ENCODE peak calls at places on chromosomes 3 and 15, in eight cellular contexts. M is stomach, S is Panc1, Q is esophagus muscularis mucosa, D is HepG2, O is HCT116, N is GM23338, H is SK-N-SH. V is an unnamed sample.
A peak's percentile ranks its signal among the peaks of the same experiment; 100 is the strongest.

GRCh38 chr3:157239082-157239704 is 79.2 kb upstream of the CCNL1 start:
- DNase-seq in N (peak; percentile 87), D (peak; percentile 38), H (peak; percentile 52), Q (no peak), S (peak; percentile 47), O (peak; percentile 46), M (peak; percentile 69), V (peak; percentile 22)

GRCh38 chr3:150096700-150097587 is 126.2 kb upstream of the PFN2 start:
- DNase-seq in S (no peak), N (no peak), O (no peak), D (no peak), Q (no peak), M (no peak), H (no peak), V (no peak)

GRCh38 chr3:53464424-53464823 is 30.0 kb upstream of the CACNA1D start:
- DNase-seq in N (peak; percentile 1), D (peak; percentile 29), M (no peak), H (no peak), Q (no peak), S (no peak), O (peak; percentile 18), V (no peak)

GRCh38 chr15:99146661-99147060 is 41.8 kb downstream of the SYNM start:
- DNase-seq in O (no peak), N (no peak), D (no peak), M (no peak), H (no peak), S (no peak), Q (no peak), V (no peak)

GRCh38 chr15:81166949-81167816 is 29.5 kb upstream of the IL16 start:
- DNase-seq in N (no peak), O (no peak), S (no peak), H (no peak), D (no peak), M (no peak), Q (no peak), V (no peak)

GRCh38 chr15:34610388-34610787 is 26.9 kb upstream of the GOLGA8B start:
- DNase-seq in S (no peak), M (no peak), H (no peak), N (peak; percentile 52), Q (no peak), D (no peak), O (peak; percentile 6), V (no peak)

GRCh38 chr3:1448443-1448842 is 355.6 kb downstream of the CNTN6 start:
- DNase-seq in N (no peak), H (no peak), O (no peak), M (no peak), Q (no peak), D (no peak), S (no peak), V (no peak)

GRCh38 chr15:62254137-62254934 is 89.3 kb upstream of the C2CD4B start:
- DNase-seq in H (peak; percentile 76), O (peak; percentile 49), D (peak; percentile 59), Q (no peak), M (peak; percentile 88), N (peak; percentile 89), S (peak; percentile 35), V (peak; percentile 52)

GRCh38 chr3:192879346-192880031 is 38.2 kb downstream of the MB21D2 start:
- DNase-seq in N (peak; percentile 95), O (peak; percentile 89), Q (no peak), M (no peak), S (peak; percentile 92), D (peak; percentile 83), H (peak; percentile 24), V (no peak)

GRCh38 chr3:16301490-16301889 is 36.5 kb downstream of the OXNAD1 start:
- DNase-seq in M (no peak), H (no peak), S (no peak), Q (peak; percentile 84), O (no peak), D (no peak), N (peak; percentile 46), V (no peak)

GRCh38 chr3:15330031-15330596 is 2.3 kb downstream of the SH3BP5 start:
- DNase-seq in S (no peak), M (no peak), Q (no peak), H (no peak), O (no peak), D (no peak), N (no peak), V (no peak)

GRCh38 chr3:145639880-145640279 is 521.1 kb downstream of the PLOD2 start:
- DNase-seq in S (no peak), N (peak; percentile 29), O (no peak), M (no peak), H (no peak), D (peak; percentile 9), Q (no peak), V (no peak)

GRCh38 chr3:158160958-158161357 is 51.1 kb downstream of the RSRC1 start:
- DNase-seq in N (no peak), O (peak; percentile 75), S (peak; percentile 81), D (no peak), M (no peak), Q (no peak), H (no peak), V (no peak)

GRCh38 chr15:28093761-28094535 is 5.2 kb downstream of the OCA2 start:
- DNase-seq in Q (no peak), S (no peak), N (peak; percentile 44), O (no peak), M (no peak), H (peak; percentile 13), D (no peak), V (no peak)

GRCh38 chr3:55639143-55639542 is 152.0 kb upstream of the WNT5A start:
- DNase-seq in N (no peak), Q (no peak), M (no peak), S (no peak), D (no peak), H (no peak), O (no peak), V (no peak)

GRCh38 chr3:141078200-141078599 is 27.1 kb downstream of the SPSB4 start:
- DNase-seq in O (no peak), M (no peak), H (no peak), D (no peak), S (no peak), N (no peak), Q (no peak), V (no peak)

GRCh38 chr3:133896002-133896761 is 500 bp upstream of the RAB6B start:
- DNase-seq in S (no peak), O (no peak), H (no peak), Q (peak; percentile 84), N (peak; percentile 62), M (no peak), D (no peak), V (no peak)

GRCh38 chr3:136351905-136352304 is 101.8 kb downstream of the PCCB start:
- DNase-seq in Q (no peak), M (no peak), O (no peak), D (no peak), N (peak; percentile 25), H (no peak), S (no peak), V (no peak)
- TF ChIP-seq CTCF in Q (peak; percentile 4), M (peak; percentile 19), O (peak; percentile 2), D (no peak), N (no peak), H (peak; percentile 47), S (no peak), V (no peak)

GRCh38 chr3:86982883-86983282 is 8.1 kb downstream of the VGLL3 start:
- DNase-seq in H (no peak), O (no peak), M (no peak), S (no peak), Q (no peak), N (no peak), D (no peak), V (no peak)
- TF ChIP-seq POLR2AphosphoS5 in H (no peak), O (no peak), M (no peak), S (no peak), Q (peak; percentile 30), N (no peak), D (no peak), V (no peak)

GRCh38 chr15:90003736-90004135 is 2.6 kb downstream of the ZNF710 start:
- DNase-seq in D (no peak), S (no peak), H (no peak), O (no peak), N (no peak), M (no peak), Q (no peak), V (no peak)
- H3K4me3 ChIP-seq in D (no peak overlapping the region), S (no peak overlapping the region), H (no peak overlapping the region), O (no peak overlapping the region), N (no peak overlapping the region), M (no peak overlapping the region), Q (no peak overlapping the region), V (no peak overlapping the region)

GRCh38 chr3:138099417-138099816 is 16.0 kb downstream of the DZIP1L start:
- DNase-seq in D (no peak), Q (no peak), O (no peak), S (no peak), M (no peak), H (no peak), N (no peak), V (no peak)
- TF ChIP-seq CTCF in D (no peak), Q (no peak), O (no peak), S (no peak), M (no peak), H (no peak), N (no peak), V (no peak)

DNA sequence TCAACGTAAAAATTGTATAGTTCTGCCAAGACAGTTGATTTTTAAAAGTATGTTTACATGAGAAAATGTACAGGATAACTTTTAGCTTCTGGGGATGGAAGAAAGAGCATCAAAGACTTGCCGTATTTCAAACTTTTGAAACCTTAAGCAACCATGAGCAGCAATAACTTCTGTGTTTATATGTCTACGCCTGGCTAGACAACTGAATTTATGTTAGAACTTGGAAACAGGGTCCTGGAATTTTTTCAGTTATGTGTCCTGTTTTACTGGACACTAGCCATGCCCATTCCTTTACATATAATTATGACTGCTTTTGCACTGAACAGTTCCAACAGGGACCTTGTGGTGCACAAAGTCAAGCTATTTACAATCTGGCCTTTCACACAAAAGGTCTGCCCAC is 37.2 kb downstream of the TJP1 start:
- DNase-seq in D (no peak), O (no peak), M (no peak), N (no peak), S (no peak), H (no peak), Q (no peak), V (no peak)
- TF ChIP-seq POLR2AphosphoS5 in D (no peak), O (no peak), M (no peak), N (no peak), S (no peak), H (no peak), Q (no peak), V (no peak)